ENCODE peak calls at places on chromosomes 11 and 22, in four cellular contexts. H is mammary epithelial cell, W is mesenchymal stem cell, Y is astrocyte. P is an unnamed sample. For H3K4me1, the result is how much of the 10 kb centered on the place peaks cover.

GRCh38 chr11:73194593-73194992 is 23.5 kb upstream of the P2RY2 start:
- DNase-seq in H (peak), W (no peak), Y (no peak), P (no peak)

GRCh38 chr11:110991621-110992355 is 253.7 kb upstream of the POU2AF2 start:
- DNase-seq in H (no peak), W (peak), Y (peak), P (no peak)

GRCh38 chr11:57288771-57289579 is 35.8 kb downstream of the TNKS1BP1 start:
- DNase-seq in H (peak), W (peak), Y (peak), P (no peak)

GRCh38 chr11:128505449-128506058 is 81.8 kb downstream of the ETS1 start:
- DNase-seq in H (no peak), W (no peak), Y (no peak), P (no peak)

GRCh38 chr11:116310215-116310614 is 462.6 kb downstream of the BUD13 start:
- DNase-seq in H (no peak), W (no peak), Y (peak), P (no peak)

GRCh38 chr11:118618991-118619375 is 11.6 kb downstream of the PHLDB1 start:
- DNase-seq in H (peak), W (peak), Y (peak), P (no peak)

GRCh38 chr11:74749127-74749964 is 697 bp downstream of the RNF169 start:
- DNase-seq in H (peak), W (peak), Y (peak), P (peak)

GRCh38 chr22:25447067-25447688 is 117.3 kb upstream of the GRK3 start:
- DNase-seq in H (no peak), W (no peak), Y (no peak), P (no peak)

GRCh38 chr11:7874061-7874460 is 57.0 kb downstream of the OR10A6 start:
- DNase-seq in H (peak), W (no peak), Y (no peak), P (no peak)

GRCh38 chr11:119100960-119101349 is 698 bp downstream of the DPAGT1 start:
- DNase-seq in H (no peak), W (no peak), Y (no peak), P (no peak)

GRCh38 chr11:36751996-36752395 is 154.0 kb upstream of the RAG2 start:
- DNase-seq in H (no peak), W (no peak), Y (no peak), P (no peak)

GRCh38 chr22:26553056-26553752 is 36.7 kb downstream of the TPST2 start:
- DNase-seq in H (peak), W (peak), Y (peak), P (no peak)

GRCh38 chr11:57903441-57904123 is 120.1 kb upstream of the OR9Q1 start:
- DNase-seq in H (peak), W (no peak), Y (peak), P (peak)

GRCh38 chr11:7575841-7576451 is 62.1 kb downstream of the PPFIBP2 start:
- DNase-seq in H (no peak), W (peak), Y (no peak), P (peak)

GRCh38 chr11:10317281-10317755 is 12.4 kb downstream of the ADM start:
- DNase-seq in H (no peak), W (no peak), Y (no peak), P (no peak)

GRCh38 chr11:46291441-46292143 is 14.1 kb downstream of the CREB3L1 start:
- DNase-seq in H (no peak), W (peak), Y (peak), P (no peak)

GRCh38 chr11:116513894-116514293 is 258.9 kb downstream of the BUD13 start:
- DNase-seq in H (no peak), W (no peak), Y (peak), P (peak)

GRCh38 chr11:8863838-8864237 is 47.2 kb upstream of the AKIP1 start:
- DNase-seq in H (peak), W (peak), Y (peak), P (no peak)

GRCh38 chr11:80993561-80993960 is 1552.7 kb upstream of the TENM4 start:
- DNase-seq in H (no peak), W (peak), Y (peak), P (no peak)

GRCh38 chr11:78061088-78061920 is 2.4 kb upstream of the THRSP start:
- DNase-seq in H (no peak), W (no peak), Y (no peak), P (no peak)

GRCh38 chr22:19773470-19774040 is 13.0 kb downstream of the TBX1 start:
- DNase-seq in H (no peak), W (no peak), Y (no peak), P (no peak)

GRCh38 chr22:17368727-17369552 is at the start of gene CECR2:
- DNase-seq in H (no peak), W (peak), Y (peak), P (peak)

GRCh38 chr11:117654856-117655255 is 142.2 kb downstream of the DSCAML1 start:
- DNase-seq in H (no peak), W (no peak), Y (no peak), P (no peak)

GRCh38 chr11:67666676-67667489 is 7.5 kb downstream of the ALDH3B2 start:
- DNase-seq in H (no peak), W (no peak), Y (no peak), P (peak)

DNA sequence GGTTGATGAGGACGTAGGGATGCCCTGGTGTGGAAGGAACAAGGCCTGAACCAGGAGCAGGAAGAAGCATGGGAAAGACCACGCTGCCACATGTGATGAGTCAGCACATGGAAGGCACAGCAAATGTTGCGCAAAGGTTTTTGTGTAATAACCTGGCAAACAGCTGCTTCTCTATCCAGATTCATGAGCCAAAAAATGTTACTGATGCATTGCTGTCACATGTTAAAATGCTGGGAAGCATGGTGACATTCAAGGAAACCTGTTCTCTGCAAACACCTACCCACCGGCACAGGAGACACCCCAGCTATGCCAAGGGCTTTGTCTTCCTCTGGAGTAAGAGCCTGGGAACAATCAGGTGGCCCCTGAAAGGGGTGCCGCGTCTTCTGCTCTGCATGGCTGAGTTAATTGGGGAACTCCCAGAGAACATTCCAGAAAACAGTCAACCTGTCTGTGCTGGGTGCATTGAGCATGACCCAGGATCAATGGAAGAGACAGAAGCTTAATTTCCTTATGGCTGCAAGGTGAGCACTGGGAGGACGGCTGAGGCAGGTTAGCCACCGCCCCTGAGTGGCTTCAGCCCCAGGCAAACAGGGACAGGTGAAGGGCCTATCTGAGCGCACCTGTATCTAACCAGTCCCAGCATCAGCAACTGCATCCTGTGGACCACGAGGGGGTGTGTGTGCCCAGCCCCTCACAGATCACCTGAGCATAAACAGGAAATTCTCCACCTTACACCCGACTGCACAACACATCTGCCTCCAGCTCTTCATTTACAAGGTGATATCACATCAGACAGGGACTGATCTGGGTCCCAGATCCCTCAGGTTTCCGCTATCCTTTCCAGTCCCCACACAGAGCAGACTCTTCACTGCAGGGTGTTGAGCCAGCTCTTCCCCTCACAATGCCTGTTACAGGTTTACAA is 108.4 kb downstream of the GGTLC2 start:
- DNase-seq in H (peak), W (peak), Y (no peak), P (no peak)
- H3K9ac ChIP-seq in H (no peak), W (no peak), Y (no peak), P (no peak)

GRCh38 chr11:64096835-64097234 is 61.1 kb downstream of the FLRT1 start:
- DNase-seq in H (no peak), W (no peak), Y (no peak), P (no peak)

GRCh38 chr11:64094463-64095223 is 58.9 kb downstream of the FLRT1 start:
- DNase-seq in H (peak), W (peak), Y (peak), P (no peak)

GRCh38 chr11:64097468-64098317 is 62.0 kb downstream of the FLRT1 start:
- DNase-seq in H (no peak), W (no peak), Y (no peak), P (no peak)

GRCh38 chr11:64095286-64095825 is 59.6 kb downstream of the FLRT1 start:
- DNase-seq in H (no peak), W (peak), Y (no peak), P (no peak)

GRCh38 chr11:64095949-64096348 is 60.2 kb downstream of the FLRT1 start:
- DNase-seq in H (no peak), W (no peak), Y (no peak), P (no peak)
- H3K4me1 ChIP-seq in H (under half), W (under half), Y (under half), P (under half)

DNA sequence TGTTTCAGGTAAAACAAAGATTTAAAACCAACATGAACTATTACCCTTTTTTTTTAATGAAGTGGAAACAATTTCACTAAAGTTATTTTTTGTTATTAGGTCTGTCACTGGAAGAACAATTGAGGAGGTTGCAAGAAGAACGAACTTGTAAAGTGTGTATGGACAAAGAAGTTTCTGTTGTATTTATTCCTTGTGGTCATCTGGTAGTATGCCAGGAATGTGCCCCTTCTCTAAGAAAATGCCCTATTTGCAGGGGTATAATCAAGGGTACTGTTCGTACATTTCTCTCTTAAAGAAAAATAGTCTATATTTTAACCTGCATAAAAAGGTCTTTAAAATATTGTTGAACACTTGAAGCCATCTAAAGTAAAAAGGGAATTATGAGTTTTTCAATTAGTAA is 30.9 kb downstream of the BIRC2 start:
- DNase-seq in H (no peak), W (no peak), Y (no peak), P (no peak)
- H3K9ac ChIP-seq in H (no peak), W (no peak), Y (no peak), P (no peak)

DNA sequence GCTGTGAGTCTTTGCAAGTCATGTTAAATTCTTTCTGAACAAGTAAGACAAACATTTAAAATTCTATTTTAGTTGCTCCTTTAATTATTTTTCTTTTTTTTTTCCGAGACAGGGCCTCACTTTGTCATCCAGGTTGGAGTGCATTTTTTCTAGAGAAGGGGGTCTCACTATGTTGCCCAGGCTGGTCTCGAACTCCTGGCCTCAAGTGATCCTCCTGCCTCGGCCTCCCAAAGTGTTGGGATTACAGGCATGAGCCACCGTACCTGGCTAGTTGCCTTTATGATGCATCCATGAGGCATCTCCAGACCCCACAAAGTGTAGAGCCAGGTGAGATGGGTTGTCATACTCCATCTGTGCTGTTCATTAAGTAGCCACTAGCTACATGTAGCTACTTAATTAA is 4.4 kb downstream of the ATXN10 start:
- DNase-seq in H (no peak), W (no peak), Y (no peak), P (no peak)
- H3K4me1 ChIP-seq in H (under half), W (under half), Y (under half), P (under half)

GRCh38 chr11:61671527-61671926 is 8.7 kb upstream of the DAGLA start:
- DNase-seq in H (no peak), W (no peak), Y (no peak), P (no peak)

GRCh38 chr11:61669417-61669816 is 10.8 kb upstream of the DAGLA start:
- DNase-seq in H (no peak), W (no peak), Y (no peak), P (no peak)

GRCh38 chr11:61670626-61671025 is 9.6 kb upstream of the DAGLA start:
- DNase-seq in H (no peak), W (no peak), Y (no peak), P (no peak)

GRCh38 chr11:61667684-61668320 is 12.4 kb upstream of the DAGLA start:
- DNase-seq in H (no peak), W (no peak), Y (no peak), P (no peak)

DNA sequence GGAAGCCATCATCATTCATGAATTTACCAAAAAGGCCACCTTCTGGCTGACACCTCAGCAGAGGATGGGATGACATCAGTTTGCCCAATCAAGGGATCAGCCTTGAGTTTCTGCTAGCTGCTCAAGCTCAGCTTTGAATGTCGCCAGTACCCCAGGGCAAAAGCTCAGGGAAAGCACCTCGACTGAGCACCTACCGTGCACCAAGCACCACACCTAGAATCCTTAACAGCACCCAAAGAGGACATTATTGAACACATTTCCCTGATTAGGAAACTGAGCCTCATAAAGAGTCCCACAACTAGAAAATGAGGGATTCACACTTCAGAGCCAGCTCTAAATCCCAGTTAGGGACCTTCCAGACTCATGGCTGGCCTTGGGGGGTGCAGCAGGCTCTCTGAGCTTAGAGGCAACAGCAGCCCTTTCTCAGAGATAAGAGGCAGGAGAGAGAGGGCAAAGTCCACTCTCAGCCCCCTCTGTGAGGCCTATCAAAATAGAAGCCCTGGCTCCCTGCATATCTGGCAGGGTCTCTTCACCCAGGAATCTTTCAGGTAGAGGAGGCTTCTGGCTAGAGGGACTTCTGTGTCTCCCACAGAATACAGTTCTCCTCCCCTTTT is 13.4 kb upstream of the DAGLA start:
- DNase-seq in H (no peak), W (no peak), Y (no peak), P (no peak)
- H3K9ac ChIP-seq in H (no peak), W (no peak), Y (no peak), P (no peak)

P was measured in DND-41.